ENCODE peak calls at places on chromosome 10, in four cellular contexts. I, L, W and M are unnamed samples.

GRCh38 chr10:78944658-78945333 is 124.0 kb upstream of the ZMIZ1 start:
- DNase-seq in W (no peak), L (peak), I (no peak), M (no peak)

GRCh38 chr10:46079831-46080585 is 33.9 kb upstream of the MSMB start:
- DNase-seq in I (no peak), L (no peak), W (no peak), M (no peak)

GRCh38 chr10:45425628-45426563 is 51.9 kb downstream of the ALOX5 start:
- DNase-seq in W (no peak), I (no peak), L (peak), M (no peak)

GRCh38 chr10:111875760-111876159 is 307.8 kb downstream of the GPAM start:
- DNase-seq in I (no peak), L (no peak), W (no peak), M (no peak)

GRCh38 chr10:130438861-130439260 is 302.7 kb downstream of the GLRX3 start:
- DNase-seq in W (no peak), L (no peak), I (no peak), M (no peak)

GRCh38 chr10:79331709-79332108 is 15.6 kb upstream of the PPIF start:
- DNase-seq in W (peak), I (peak), L (peak), M (no peak)

GRCh38 chr10:129047001-129047400 is 420.0 kb upstream of the MGMT start:
- DNase-seq in I (no peak), W (peak), L (no peak), M (no peak)

GRCh38 chr10:80204193-80204714 is 1.1 kb downstream of the ANXA11 start:
- DNase-seq in I (no peak), W (peak), L (peak), M (no peak)

GRCh38 chr10:3132036-3133025 is 40.3 kb downstream of the PITRM1 start:
- DNase-seq in I (no peak), W (no peak), L (no peak), M (no peak)

GRCh38 chr10:100303724-100304319 is 17.3 kb upstream of the BLOC1S2 start:
- DNase-seq in W (no peak), L (peak), I (no peak), M (no peak)

GRCh38 chr10:101031796-101032636 is 982 bp downstream of the SFXN3 start:
- DNase-seq in I (peak), W (peak), L (no peak), M (peak)

GRCh38 chr10:132611986-132612385 is 74.4 kb downstream of the INPP5A start:
- DNase-seq in W (no peak), L (no peak), I (no peak), M (no peak)

GRCh38 chr10:121835376-121835775 is 92.5 kb downstream of the ATE1 start:
- DNase-seq in I (no peak), L (no peak), W (no peak), M (no peak)

GRCh38 chr10:132498562-132499366 is 38.8 kb upstream of the INPP5A start:
- DNase-seq in W (no peak), L (no peak), I (no peak), M (no peak)

GRCh38 chr10:86931872-86932271 is 25.5 kb downstream of the MMRN2 start:
- DNase-seq in L (no peak), W (no peak), I (no peak), M (no peak)